ENCODE peak calls at places on chromosomes 13 and 19, in eight cellular contexts. Y is stomach, W is keratinocyte, D is posterior cingulate gyrus, B is iPS-NIHi11, G is Ammon's horn, U is RWPE1, S is T-helper 1 cell. J is an unnamed sample.

GRCh38 chr19:49488046-49488862 is 846 bp downstream of the RPL13A start:
- DNase-seq in D (no peak), Y (no peak), W (no peak), S (no peak), B (no peak), U (no peak), G (no peak), J (no peak)

GRCh38 chr19:13978306-13978705 is 26.0 kb downstream of the DCAF15 start:
- DNase-seq in G (peak; percentile 71), S (no peak), W (no peak), Y (peak; percentile 70), B (peak; percentile 94), D (no peak), U (peak; percentile 57), J (peak; percentile 62)

GRCh38 chr19:51440846-51441409 is 17.3 kb downstream of the SIGLEC8 start:
- DNase-seq in G (no peak), B (no peak), D (no peak), Y (no peak), S (no peak), U (no peak), W (no peak), J (no peak)

GRCh38 chr19:8811315-8812172 is 20.6 kb downstream of the ZNF558 start:
- DNase-seq in U (no peak), G (no peak), W (no peak), B (no peak), Y (no peak), S (no peak), D (no peak), J (no peak)

GRCh38 chr19:45901432-45901903 is 945 bp downstream of the MYPOP start:
- DNase-seq in D (no peak), G (no peak), U (no peak), W (no peak), B (peak; percentile 32), Y (peak; percentile 44), S (no peak), J (peak; percentile 52)

GRCh38 chr13:81686877-81687276 is 1346.0 kb upstream of the SPRY2 start:
- DNase-seq in G (no peak), S (no peak), U (no peak), Y (no peak), D (no peak), B (no peak), W (no peak), J (no peak)

GRCh38 chr19:41745761-41746160 is 9.6 kb upstream of the CEACAM6 start:
- DNase-seq in S (no peak), W (no peak), Y (no peak), B (no peak), G (no peak), D (no peak), U (no peak), J (no peak)

GRCh38 chr13:71864094-71864980 is 2.7 kb downstream of the DACH1 start:
- DNase-seq in G (peak; percentile 22), Y (no peak), D (peak; percentile 86), S (no peak), U (no peak), B (peak; percentile 47), W (no peak), J (peak; percentile 46)

GRCh38 chr19:49442354-49442753 is 1.0 kb upstream of the SLC17A7 start:
- DNase-seq in S (no peak), G (peak; percentile 52), W (no peak), Y (no peak), B (no peak), D (no peak), U (no peak), J (peak; percentile 60)

GRCh38 chr13:46476174-46476573 is 76.8 kb upstream of the LRCH1 start:
- DNase-seq in Y (no peak), D (no peak), U (no peak), G (no peak), S (no peak), B (no peak), W (no peak), J (no peak)

GRCh38 chr19:1489463-1489971 is 633 bp downstream of the PCSK4 start:
- DNase-seq in G (no peak), Y (no peak), W (no peak), U (no peak), S (no peak), D (peak; percentile 81), B (peak; percentile 54), J (no peak)

GRCh38 chr13:75357576-75358295 is 124.2 kb downstream of the TBC1D4 start:
- DNase-seq in U (peak; percentile 51), B (peak; percentile 70), G (peak; percentile 51), S (peak; percentile 43), Y (no peak), W (no peak), D (no peak), J (no peak)

GRCh38 chr19:18803550-18804138 is 12.5 kb upstream of the COMP start:
- DNase-seq in Y (no peak), W (no peak), B (no peak), G (no peak), U (no peak), S (no peak), D (no peak), J (no peak)

GRCh38 chr19:4584670-4585460 is 25.4 kb upstream of the SEMA6B start:
- DNase-seq in S (no peak), B (peak; percentile 75), D (no peak), Y (no peak), W (no peak), U (no peak), G (no peak), J (no peak)

GRCh38 chr13:30908416-30908980 is 2.4 kb downstream of the MEDAG start:
- DNase-seq in B (no peak), D (no peak), U (no peak), S (no peak), Y (no peak), G (no peak), W (no peak), J (no peak)

GRCh38 chr13:109389456-109389855 is 396.9 kb downstream of the IRS2 start:
- DNase-seq in U (no peak), D (no peak), S (no peak), G (no peak), B (no peak), W (no peak), Y (no peak), J (no peak)

GRCh38 chr13:47478985-47479384 is 522.1 kb downstream of the SUCLA2 start:
- DNase-seq in D (no peak), B (no peak), G (no peak), S (no peak), Y (peak; percentile 29), W (no peak), U (no peak), J (peak; percentile 74)